ENCODE peak calls at places on chromosomes 12 and 14, in eight cellular contexts. P is stimulated activated naive CD8-positive, alpha-beta T cell treated with anti-CD3 and anti-CD28 coated beads, Interleukin-15, Interleukin-2, amounts not matched to agents 100 U/mL and 50 U/mL, for 24 hours; V is Panc1; H is SW480; Q is activated naive CD4-positive, alpha-beta T cell treated with anti-CD3 and anti-CD28 coated beads, Interleukin-2, amount 10 ng/mL, durations not matched to agents 7 days and 5 days; M is left cardiac atrium; G is foreskin fibroblast; O is RCC 7860. E is an unnamed sample.

GRCh38 chr12:104974626-104975290 is 11.4 kb upstream of the NOPCHAP1 start:
- DNase-seq in P (no peak), V (no peak), H (no peak), Q (no peak), M (no peak), G (no peak), O (peak; percentile 34), E (no peak)

GRCh38 chr14:49960453-49960852 is 67.6 kb downstream of the ARF6 start:
- DNase-seq in P (no peak), V (no peak), H (no peak), Q (no peak), M (no peak), G (no peak), O (no peak), E (no peak)

GRCh38 chr14:60658909-60659585 is 9.8 kb upstream of the SIX1 start:
- DNase-seq in P (no peak), V (no peak), H (peak; percentile 39), Q (no peak), M (no peak), G (peak; percentile 78), O (no peak), E (no peak)

GRCh38 chr14:90610641-90611040 is 205.6 kb downstream of the TTC7B start:
- DNase-seq in P (no peak), V (no peak), H (no peak), Q (no peak), M (no peak), G (no peak), O (no peak), E (no peak)

GRCh38 chr12:39620664-39621658 is 1.4 kb upstream of the ABCD2 start:
- DNase-seq in P (peak; percentile 57), V (no peak), H (no peak), Q (peak; percentile 76), M (no peak), G (no peak), O (no peak), E (peak; percentile 19)

GRCh38 chr14:50775357-50775756 is 55.6 kb downstream of the NIN start:
- DNase-seq in P (no peak), V (no peak), H (peak; percentile 11), Q (no peak), M (no peak), G (peak; percentile 78), O (peak; percentile 90), E (no peak)

GRCh38 chr14:69636051-69636639 is 24.7 kb downstream of the SUSD6 start:
- DNase-seq in P (peak; percentile 43), V (no peak), H (no peak), Q (peak; percentile 33), M (no peak), G (no peak), O (no peak), E (no peak)

GRCh38 chr12:127150028-127150427 is 1116.9 kb upstream of the TMEM132C start:
- DNase-seq in P (no peak), V (no peak), H (no peak), Q (no peak), M (no peak), G (no peak), O (no peak), E (no peak)

GRCh38 chr12:24054411-24054810 is 104.9 kb upstream of the SOX5 start:
- DNase-seq in P (no peak), V (no peak), H (no peak), Q (no peak), M (peak; percentile 17), G (no peak), O (no peak), E (no peak)

GRCh38 chr14:91108941-91109611 is 4.8 kb upstream of the DGLUCY start:
- DNase-seq in P (no peak), V (no peak), H (no peak), Q (peak; percentile 49), M (peak; percentile 58), G (no peak), O (no peak), E (no peak)

GRCh38 chr12:92216092-92216491 is 70.4 kb upstream of the BTG1 start:
- DNase-seq in P (no peak), V (no peak), H (no peak), Q (no peak), M (no peak), G (no peak), O (no peak), E (no peak)

GRCh38 chr12:131555197-131555820 is 155.6 kb upstream of the SFSWAP start:
- DNase-seq in P (no peak), V (no peak), H (no peak), Q (no peak), M (no peak), G (no peak), O (no peak), E (no peak)

GRCh38 chr14:39015964-39016577 is 87.0 kb downstream of the SEC23A start:
- DNase-seq in P (no peak), V (no peak), H (no peak), Q (no peak), M (no peak), G (no peak), O (no peak), E (no peak)

GRCh38 chr12:5173511-5174011 is 129.9 kb downstream of the KCNA5 start:
- DNase-seq in P (no peak), V (no peak), H (no peak), Q (no peak), M (no peak), G (no peak), O (peak; percentile 69), E (no peak)

GRCh38 chr14:102923201-102923919 is 897 bp downstream of the AMN start:
- DNase-seq in P (no peak), V (no peak), H (no peak), Q (no peak), M (no peak), G (no peak), O (no peak), E (no peak)

GRCh38 chr14:73467800-73468199 is 9.5 kb upstream of the NUMB start:
- DNase-seq in P (peak; percentile 52), V (no peak), H (no peak), Q (no peak), M (no peak), G (peak; percentile 55), O (no peak), E (no peak)

GRCh38 chr12:27191531-27191930 is 52.6 kb upstream of the STK38L start:
- DNase-seq in P (no peak), V (no peak), H (no peak), Q (no peak), M (no peak), G (no peak), O (no peak), E (no peak)

GRCh38 chr12:19546611-19547162 is 107.4 kb downstream of the AEBP2 start:
- DNase-seq in P (no peak), V (no peak), H (no peak), Q (no peak), M (no peak), G (peak; percentile 12), O (no peak), E (no peak)

GRCh38 chr14:35140718-35141581 is 18.6 kb downstream of the PRORP start:
- DNase-seq in P (no peak), V (no peak), H (peak; percentile 51), Q (no peak), M (no peak), G (no peak), O (peak; percentile 20), E (no peak)

GRCh38 chr14:37081220-37081619 is 91.2 kb downstream of the SLC25A21 start:
- DNase-seq in P (no peak), V (peak; percentile 25), H (no peak), Q (no peak), M (no peak), G (no peak), O (peak; percentile 41), E (no peak)

GRCh38 chr14:45810152-45810872 is 557.3 kb upstream of the MIS18BP1 start:
- DNase-seq in P (no peak), V (no peak), H (peak; percentile 5), Q (no peak), M (no peak), G (no peak), O (no peak), E (no peak)

GRCh38 chr12:70094467-70094866 is 148.8 kb upstream of the CNOT2 start:
- DNase-seq in P (no peak), V (no peak), H (no peak), Q (no peak), M (no peak), G (no peak), O (no peak), E (no peak)

GRCh38 chr12:62813031-62813829 is 121.7 kb downstream of the PPM1H start:
- DNase-seq in P (peak; percentile 58), V (peak; percentile 42), H (peak; percentile 22), Q (peak; percentile 49), M (peak; percentile 81), G (peak; percentile 57), O (peak; percentile 26), E (no peak)

GRCh38 chr12:132600048-132601032 is 10.0 kb downstream of the LRCOL1 start:
- DNase-seq in P (peak; percentile 57), V (no peak), H (peak; percentile 56), Q (peak; percentile 63), M (peak; percentile 80), G (peak; percentile 65), O (peak; percentile 26), E (no peak)

GRCh38 chr14:86915416-86915815 is 1077.6 kb downstream of the GALC start:
- DNase-seq in P (no peak), V (no peak), H (no peak), Q (no peak), M (no peak), G (no peak), O (no peak), E (no peak)

GRCh38 chr14:46488374-46488773 is 163.2 kb downstream of the RPL10L start:
- DNase-seq in P (no peak), V (no peak), H (no peak), Q (no peak), M (no peak), G (no peak), O (no peak), E (no peak)